ENCODE peak calls at places on chromosome 6, in five cellular contexts. O is PC-9, G is Panc1, W is heart left ventricle, T is gastrocnemius medialis. Z is an unnamed sample. For H3K4me1, the result is how much of the 10 kb centered on the place peaks cover.

GRCh38 chr6:170529839-170530520 is 23.1 kb downstream of the PSMB1 start:
- DNase-seq in G (peak), W (peak), O (peak), T (peak), Z (no peak)

GRCh38 chr6:26550250-26550993 is 12.3 kb downstream of the HMGN4 start:
- DNase-seq in G (no peak), T (no peak), O (peak), W (peak), Z (no peak)

GRCh38 chr6:43671801-43672690 is 15.5 kb downstream of the MRPS18A start:
- DNase-seq in T (no peak), G (no peak), W (no peak), O (no peak), Z (no peak)

GRCh38 chr6:30213999-30214982 is 1.1 kb upstream of the TRIM26 start:
- DNase-seq in T (peak), G (peak), W (peak), O (peak), Z (no peak)

GRCh38 chr6:15413558-15414257 is 167.8 kb downstream of the JARID2 start:
- DNase-seq in O (no peak), T (no peak), W (no peak), G (no peak), Z (no peak)

GRCh38 chr6:42451595-42452170 is at the start of gene TRERF1:
- DNase-seq in T (no peak), W (peak), O (peak), G (no peak), Z (peak)

GRCh38 chr6:136517002-136517401 is 33.2 kb downstream of the MAP7 start:
- DNase-seq in W (no peak), T (no peak), G (no peak), O (no peak), Z (no peak)

GRCh38 chr6:161804804-161805203 is 530.9 kb upstream of the AGPAT4 start:
- DNase-seq in O (no peak), W (no peak), G (no peak), T (no peak), Z (no peak)

GRCh38 chr6:90611996-90612690 is 25.3 kb upstream of the MAP3K7 start:
- DNase-seq in G (no peak), O (no peak), T (no peak), W (no peak), Z (no peak)

GRCh38 chr6:160767019-160767646 is 65.1 kb downstream of the PLG start:
- DNase-seq in G (no peak), O (peak), T (no peak), W (peak), Z (peak)

GRCh38 chr6:39962831-39963230 is 28.6 kb upstream of the MOCS1 start:
- DNase-seq in W (no peak), O (no peak), T (no peak), G (no peak), Z (no peak)

GRCh38 chr6:122792796-122793195 is 3.7 kb downstream of the SMPDL3A start:
- DNase-seq in T (no peak), O (no peak), W (no peak), G (no peak), Z (no peak)

GRCh38 chr6:161486326-161486725 is 212.5 kb upstream of the AGPAT4 start:
- DNase-seq in O (no peak), G (no peak), W (peak), T (peak), Z (peak)

GRCh38 chr6:134453792-134454510 is 136.0 kb upstream of the SGK1 start:
- DNase-seq in O (peak), W (no peak), T (no peak), G (no peak), Z (no peak)

GRCh38 chr6:46918830-46919229 is 2.9 kb downstream of the ADGRF5 start:
- DNase-seq in O (no peak), G (no peak), T (no peak), W (no peak), Z (no peak)

GRCh38 chr6:157667211-157668033 is 155.6 kb upstream of the SNX9 start:
- DNase-seq in O (peak), G (peak), T (no peak), W (peak), Z (no peak)

GRCh38 chr6:27502508-27503435 is 29.9 kb upstream of the ZNF184 start:
- DNase-seq in W (peak), O (peak), T (no peak), G (peak), Z (no peak)

GRCh38 chr6:56246941-56247653 is at the start of gene COL21A1:
- DNase-seq in G (no peak), T (peak), O (peak), W (peak), Z (no peak)
- TF ChIP-seq CTCF in G (peak), T (no peak), O (no peak), W (no peak), Z (no peak)

GRCh38 chr6:139152892-139153271 is 18.0 kb downstream of the HECA start:
- DNase-seq in G (no peak), O (no peak), W (no peak), T (no peak), Z (no peak)
- H3K4me1 ChIP-seq in G (under half), O (under half), W (half or more), T (half or more), Z (under half)

DNA sequence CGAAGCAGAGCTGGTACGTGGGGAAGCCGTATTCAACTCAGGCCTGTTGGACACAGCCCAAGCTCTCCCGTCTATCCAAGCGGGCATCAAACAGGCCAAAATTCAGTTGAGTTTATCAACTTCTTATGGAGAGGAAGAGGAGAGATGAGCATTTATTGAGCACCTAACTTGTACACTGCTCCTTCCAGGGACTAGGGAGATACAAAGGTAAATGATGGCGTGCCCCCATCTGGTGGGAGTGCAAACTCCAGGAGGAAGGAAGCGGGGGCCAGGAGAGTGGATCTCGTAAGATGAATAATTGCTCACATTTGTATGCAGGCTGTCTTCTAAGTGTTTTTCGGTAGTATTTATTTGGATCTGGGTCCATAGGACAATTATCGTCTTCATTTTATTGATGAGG is 146.6 kb downstream of the SOBP start:
- DNase-seq in W (no peak), T (no peak), G (no peak), O (no peak), Z (no peak)
- TF ChIP-seq CTCF in W (no peak), T (no peak), G (peak), O (no peak), Z (no peak)

GRCh38 chr6:130865793-130866192 is 38.6 kb downstream of the SMLR1 start:
- DNase-seq in T (no peak), O (no peak), G (no peak), W (no peak), Z (no peak)
- H3K4me1 ChIP-seq in T (under half), O (under half), G (under half), W (under half), Z (under half)

DNA sequence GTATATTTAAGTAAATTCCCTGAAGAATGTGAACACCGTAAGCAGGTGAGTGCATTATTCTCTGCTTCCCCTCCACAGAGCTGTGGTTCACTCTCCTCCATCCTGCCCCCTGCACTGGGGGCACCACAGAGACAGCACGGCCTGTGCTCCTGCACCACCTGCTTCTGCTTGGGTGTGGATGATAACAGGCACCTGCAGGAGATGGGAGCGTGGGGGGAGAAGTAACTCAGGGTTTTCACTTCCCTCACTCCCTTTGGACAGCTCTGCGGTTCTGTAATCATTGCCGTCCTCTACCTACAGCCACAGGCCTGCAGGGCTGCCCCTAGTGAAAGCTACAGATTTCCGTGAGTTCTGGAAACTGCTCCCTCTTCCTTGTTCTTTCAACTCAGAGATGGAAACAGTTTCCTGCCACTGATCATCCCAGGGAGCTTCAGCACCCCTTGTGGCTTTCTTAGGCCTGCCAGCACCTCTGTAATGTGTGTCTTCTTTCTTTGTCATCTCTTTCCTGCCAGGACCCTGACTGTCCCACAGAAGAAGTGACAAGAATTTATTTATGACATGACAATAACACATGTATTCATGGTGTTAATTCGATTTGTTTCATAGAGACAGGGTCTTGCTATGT is 21.3 kb upstream of the MICB start:
- DNase-seq in T (no peak), G (no peak), W (no peak), O (no peak), Z (no peak)
- TF ChIP-seq CTCF in T (no peak), G (no peak), W (no peak), O (no peak), Z (no peak)

DNA sequence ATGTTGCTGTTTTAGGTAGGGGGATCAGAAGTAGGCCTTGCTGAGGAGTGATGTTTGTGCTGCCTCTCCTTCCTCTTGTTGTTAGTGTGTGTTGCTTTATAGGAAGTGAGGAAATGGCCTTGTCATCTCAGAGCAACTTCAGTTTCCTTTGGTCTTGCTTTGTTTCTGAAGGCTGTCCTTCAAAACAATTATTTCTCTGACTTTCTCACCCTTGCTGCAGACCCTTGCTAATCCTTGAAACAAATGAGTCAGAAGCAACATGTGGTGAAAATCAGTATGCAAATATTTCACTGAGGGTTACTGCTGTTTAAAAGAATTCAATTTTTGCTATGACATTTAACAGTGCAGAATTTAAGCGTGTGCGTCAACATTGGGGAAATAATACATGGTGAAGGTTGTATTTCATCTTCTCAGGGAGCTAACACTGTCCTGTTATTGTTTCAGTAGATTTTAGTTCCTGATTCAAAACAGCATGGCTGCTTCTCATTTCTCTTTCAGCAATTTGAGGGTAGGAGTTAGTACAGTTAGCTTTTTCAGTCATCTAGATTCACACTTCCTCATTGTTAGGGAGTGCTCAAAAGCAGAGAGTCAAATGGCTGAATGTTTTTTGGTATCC is 13.8 kb downstream of the RNF144B start:
- DNase-seq in O (no peak), G (no peak), W (no peak), T (no peak), Z (no peak)
- H3K4me1 ChIP-seq in O (under half), G (under half), W (under half), T (half or more), Z (under half)

GRCh38 chr6:83603560-83603959 is 91.2 kb downstream of the PRSS35 start:
- DNase-seq in G (no peak), O (no peak), T (no peak), W (no peak), Z (no peak)

GRCh38 chr6:83600531-83600930 is 88.2 kb downstream of the PRSS35 start:
- DNase-seq in O (no peak), W (no peak), T (no peak), G (no peak), Z (no peak)

GRCh38 chr6:83601119-83601518 is 88.8 kb downstream of the PRSS35 start:
- DNase-seq in T (no peak), W (no peak), O (no peak), G (no peak), Z (no peak)

GRCh38 chr6:83609248-83609647 is 96.9 kb downstream of the PRSS35 start:
- DNase-seq in W (no peak), T (no peak), O (no peak), G (no peak), Z (no peak)

GRCh38 chr6:83605517-83605916 is 93.2 kb downstream of the PRSS35 start:
- DNase-seq in W (no peak), O (no peak), T (no peak), G (no peak), Z (no peak)
- TF ChIP-seq CTCF in W (no peak), O (no peak), T (no peak), G (no peak), Z (no peak)

Z was measured in RWPE2.